ENCODE peak calls at places on chromosome 5, in eight cellular contexts. Y is right atrium auricular region; P is left lung; I is heart left ventricle; W is CD8-positive, alpha-beta T cell; C is adrenal gland; K is OCI-LY7; Z is cardiac muscle cell. Q is an unnamed sample. For H3K9me3, the result is how much of the 10 kb centered on the place peaks cover.

GRCh38 chr5:56607074-56607473 is 208.3 kb upstream of the MAP3K1 start:
- DNase-seq in Y (no peak), P (no peak), I (no peak), W (no peak), C (no peak), K (no peak), Z (no peak), Q (no peak)

GRCh38 chr5:71893451-71893850 is 174.4 kb downstream of the CARTPT start:
- DNase-seq in Y (no peak), P (no peak), I (no peak), W (no peak), C (no peak), K (no peak), Z (no peak), Q (no peak)

GRCh38 chr5:173094012-173094661 is 38.0 kb downstream of the CREBRF start:
- DNase-seq in Y (no peak), P (no peak), I (no peak), W (no peak), C (no peak), K (no peak), Z (peak), Q (no peak)

GRCh38 chr5:15904894-15905805 is 274.4 kb downstream of the MARCHF11 start:
- DNase-seq in Y (no peak), P (no peak), I (no peak), W (no peak), C (no peak), K (no peak), Z (peak), Q (no peak)

GRCh38 chr5:172556262-172556661 is 84.8 kb upstream of the NEURL1B start:
- DNase-seq in Y (no peak), P (no peak), I (no peak), W (no peak), C (peak), K (no peak), Z (no peak), Q (peak)

GRCh38 chr5:109350537-109351270 is 59.1 kb downstream of the PJA2 start:
- DNase-seq in Y (no peak), P (no peak), I (no peak), W (no peak), C (no peak), K (no peak), Z (peak), Q (no peak)

GRCh38 chr5:71830626-71831539 is 111.8 kb downstream of the CARTPT start:
- DNase-seq in Y (peak), P (no peak), I (peak), W (no peak), C (peak), K (no peak), Z (peak), Q (peak)

GRCh38 chr5:32865475-32865874 is 154.4 kb downstream of the NPR3 start:
- DNase-seq in Y (no peak), P (no peak), I (no peak), W (no peak), C (no peak), K (no peak), Z (no peak), Q (no peak)

GRCh38 chr5:108818613-108819272 is 71.0 kb downstream of the FER start:
- DNase-seq in Y (no peak), P (no peak), I (no peak), W (no peak), C (no peak), K (no peak), Z (peak), Q (no peak)

GRCh38 chr5:997001-997474 is 11.6 kb upstream of the NKD2 start:
- DNase-seq in Y (no peak), P (peak), I (peak), W (no peak), C (peak), K (no peak), Z (peak), Q (peak)

GRCh38 chr5:91301459-91301858 is 81.7 kb downstream of the ARRDC3 start:
- DNase-seq in Y (no peak), P (no peak), I (no peak), W (no peak), C (no peak), K (no peak), Z (peak), Q (no peak)

GRCh38 chr5:103428411-103428871 is 134.1 kb downstream of the NUDT12 start:
- DNase-seq in Y (no peak), P (peak), I (peak), W (no peak), C (no peak), K (no peak), Z (peak), Q (peak)

GRCh38 chr5:143119301-143119769 is 284.2 kb downstream of the NR3C1 start:
- DNase-seq in Y (no peak), P (no peak), I (no peak), W (no peak), C (no peak), K (peak), Z (no peak), Q (no peak)

GRCh38 chr5:127838661-127839060 is 135.5 kb downstream of the CCDC192 start:
- DNase-seq in Y (no peak), P (no peak), I (no peak), W (no peak), C (peak), K (no peak), Z (peak), Q (no peak)

GRCh38 chr5:173327948-173328895 is at the start of gene STC2:
- DNase-seq in Y (peak), P (peak), I (peak), W (no peak), C (peak), K (no peak), Z (peak), Q (peak)

GRCh38 chr5:35030426-35030825 is 17.3 kb downstream of the AGXT2 start:
- DNase-seq in Y (no peak), P (no peak), I (no peak), W (no peak), C (no peak), K (no peak), Z (no peak), Q (no peak)

GRCh38 chr5:33343661-33344327 is 97.0 kb upstream of the TARS1 start:
- DNase-seq in Y (no peak), P (no peak), I (no peak), W (no peak), C (no peak), K (no peak), Z (peak), Q (no peak)

GRCh38 chr5:96084874-96085545 is 123.4 kb upstream of the ELL2 start:
- DNase-seq in Y (no peak), P (no peak), I (no peak), W (no peak), C (no peak), K (no peak), Z (no peak), Q (no peak)

GRCh38 chr5:133831506-133832224 is 136.8 kb downstream of the C5orf15 start:
- DNase-seq in Y (no peak), P (no peak), I (no peak), W (no peak), C (no peak), K (no peak), Z (peak), Q (no peak)

GRCh38 chr5:103886826-103887225 is 324.2 kb upstream of the NUDT12 start:
- DNase-seq in Y (no peak), P (no peak), I (no peak), W (no peak), C (no peak), K (no peak), Z (no peak), Q (no peak)

GRCh38 chr5:5767286-5767928 is 344.9 kb downstream of the ICE1 start:
- DNase-seq in Y (no peak), P (no peak), I (peak), W (no peak), C (peak), K (no peak), Z (no peak), Q (peak)

GRCh38 chr5:119382167-119382566 is 26.3 kb downstream of the TNFAIP8 start:
- DNase-seq in Y (no peak), P (no peak), I (no peak), W (no peak), C (no peak), K (no peak), Z (no peak), Q (no peak)

GRCh38 chr5:41641621-41642020 is 131.2 kb upstream of the PLCXD3 start:
- DNase-seq in Y (no peak), P (no peak), I (no peak), W (no peak), C (no peak), K (no peak), Z (peak), Q (no peak)

GRCh38 chr5:116795189-116795588 is 220.6 kb upstream of the SEMA6A start:
- DNase-seq in Y (no peak), P (no peak), I (no peak), W (no peak), C (no peak), K (no peak), Z (no peak), Q (no peak)

GRCh38 chr5:109863752-109864151 is 174.0 kb downstream of the MAN2A1 start:
- DNase-seq in Y (no peak), P (no peak), I (no peak), W (no peak), C (no peak), K (no peak), Z (peak), Q (no peak)

GRCh38 chr5:139495644-139496435 is 13.3 kb upstream of the STING1 start:
- DNase-seq in Y (no peak), P (no peak), I (no peak), W (no peak), C (no peak), K (no peak), Z (peak), Q (no peak)

GRCh38 chr5:72653586-72653985 is 146.4 kb upstream of the ZNF366 start:
- DNase-seq in Y (no peak), P (no peak), I (no peak), W (no peak), C (no peak), K (no peak), Z (no peak), Q (no peak)

GRCh38 chr5:162657076-162657475 is 589.5 kb downstream of the GABRG2 start:
- DNase-seq in Y (no peak), P (no peak), I (no peak), W (no peak), C (no peak), K (no peak), Z (no peak), Q (no peak)

GRCh38 chr5:1780621-1780945 is 19.1 kb downstream of the MRPL36 start:
- DNase-seq in Y (no peak), P (no peak), I (no peak), W (no peak), C (no peak), K (no peak), Z (peak), Q (no peak)

GRCh38 chr5:141514330-141515111 is 25.6 kb downstream of the PCDHGC5 start:
- DNase-seq in Y (no peak), P (no peak), I (no peak), W (no peak), C (no peak), K (peak), Z (peak), Q (no peak)

DNA sequence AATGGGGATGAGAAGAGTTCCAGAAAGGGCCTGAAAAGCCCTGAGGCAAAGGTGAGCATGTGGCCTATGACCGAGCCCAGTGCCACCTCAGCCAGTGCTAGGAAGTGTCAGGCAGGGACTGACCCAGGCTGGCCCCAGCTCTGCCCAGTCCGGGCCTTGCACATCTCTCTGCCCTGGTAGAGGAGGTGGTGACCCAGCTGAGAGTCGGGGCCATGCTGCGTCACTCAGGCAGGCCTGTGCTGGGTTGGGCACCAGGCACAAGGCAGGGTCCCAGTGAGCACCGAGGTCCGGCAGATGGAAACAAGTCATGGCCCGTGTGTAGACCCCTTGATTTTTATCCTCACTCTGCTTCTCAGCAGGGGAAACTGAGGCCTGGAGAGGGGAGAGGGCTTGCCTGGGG is 729 bp downstream of the CDHR2 start:
- DNase-seq in Y (no peak), P (no peak), I (no peak), W (no peak), C (no peak), K (no peak), Z (no peak), Q (no peak)
- H3K27ac ChIP-seq in Y (no peak), P (no peak), I (no peak), W (peak), C (no peak), K (no peak), Z (no peak), Q (no peak)

DNA sequence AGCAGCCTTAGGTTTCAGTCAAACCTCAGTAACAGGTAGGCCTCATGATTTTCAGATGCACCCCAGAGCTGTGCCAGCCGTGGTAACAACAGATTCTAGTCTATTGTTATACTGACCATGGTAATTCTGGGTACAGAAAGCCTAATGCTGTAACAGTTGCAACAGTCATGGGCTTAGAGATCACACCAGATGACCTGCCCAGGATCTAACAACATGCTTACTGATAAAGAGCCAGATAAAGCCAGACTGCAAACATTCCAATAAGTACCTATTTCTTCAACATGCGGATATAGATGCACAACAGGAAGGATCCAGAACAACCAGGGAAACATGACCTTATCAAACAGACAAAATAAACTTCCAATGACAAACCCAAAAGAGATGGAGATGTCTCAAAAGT is 42.8 kb downstream of the CERT1 start:
- DNase-seq in Y (no peak), P (no peak), I (no peak), W (no peak), C (no peak), K (no peak), Z (no peak), Q (no peak)
- H3K9me3 ChIP-seq in Y (under half), P (under half), I (under half), W (under half), C (under half), K (under half), Z (under half), Q (half or more)

GRCh38 chr5:168681556-168682183 is 102.5 kb upstream of the PANK3 start:
- DNase-seq in Y (peak), P (no peak), I (peak), W (no peak), C (peak), K (no peak), Z (peak), Q (peak)
- H3K27ac ChIP-seq in Y (peak), P (no peak), I (peak), W (no peak), C (peak), K (no peak), Z (peak), Q (peak)

DNA sequence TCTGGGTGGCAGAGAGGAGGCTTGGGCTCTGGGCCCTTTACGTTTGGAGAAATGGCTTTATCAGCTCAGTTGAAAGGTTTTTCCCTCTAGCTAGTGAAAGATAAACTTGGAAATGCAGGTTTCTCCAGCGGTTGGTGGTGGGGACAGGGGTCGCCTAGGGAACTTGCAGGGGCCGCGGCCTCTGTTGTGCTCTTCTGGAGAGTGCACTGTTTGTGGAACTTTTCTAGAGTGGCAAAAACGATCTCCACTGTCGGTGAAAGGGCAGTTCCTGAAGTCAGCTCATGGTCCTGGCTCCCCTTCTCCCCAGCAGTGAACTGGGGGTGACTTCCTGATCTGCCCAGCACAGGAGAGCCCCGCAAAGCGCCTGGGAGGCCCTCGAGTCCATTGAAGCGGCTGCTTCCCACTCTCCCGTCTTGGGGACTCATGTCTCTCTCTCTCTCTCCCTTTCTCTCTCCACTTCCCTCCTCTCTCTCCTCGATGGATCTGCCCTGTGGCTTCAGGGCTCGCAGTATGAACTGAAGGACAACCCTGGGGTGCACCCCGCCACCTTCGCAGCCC is 3.2 kb downstream of the IRX1 start:
- DNase-seq in Y (no peak), P (no peak), I (no peak), W (no peak), C (no peak), K (no peak), Z (no peak), Q (no peak)
- H3K9me3 ChIP-seq in Y (under half), P (under half), I (under half), W (under half), C (under half), K (under half), Z (under half), Q (under half)

DNA sequence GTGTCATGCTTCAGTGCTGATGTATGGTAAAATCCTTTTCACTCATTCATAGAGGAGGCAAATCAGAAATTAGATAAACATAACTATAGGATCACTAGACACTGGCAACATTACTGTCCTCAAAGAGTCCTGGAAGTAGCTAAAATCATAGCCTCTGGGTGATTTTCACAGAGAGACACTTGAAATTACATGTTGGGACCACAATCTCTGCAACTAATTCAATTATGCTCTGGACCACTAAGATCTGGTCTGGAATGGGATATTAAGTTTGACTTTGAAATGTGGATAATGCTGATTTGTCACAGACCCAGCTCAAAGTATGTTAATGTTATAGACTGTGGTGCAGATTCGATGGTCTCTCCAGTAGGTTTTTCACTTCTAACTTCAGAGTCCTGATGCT is 214.6 kb upstream of the CCNH start:
- DNase-seq in Y (no peak), P (no peak), I (no peak), W (no peak), C (no peak), K (no peak), Z (no peak), Q (no peak)
- H3K27ac ChIP-seq in Y (no peak), P (no peak), I (no peak), W (no peak), C (no peak), K (no peak), Z (no peak), Q (no peak)

GRCh38 chr5:3537942-3538341 is 57.7 kb upstream of the IRX1 start:
- DNase-seq in Y (no peak), P (no peak), I (no peak), W (no peak), C (no peak), K (no peak), Z (no peak), Q (no peak)
- H3K9me3 ChIP-seq in Y (under half), P (under half), I (under half), W (under half), C (under half), K (under half), Z (under half), Q (under half)

GRCh38 chr5:67974054-67974453 is 241.5 kb upstream of the PIK3R1 start:
- DNase-seq in Y (no peak), P (no peak), I (no peak), W (no peak), C (no peak), K (no peak), Z (no peak), Q (no peak)

GRCh38 chr5:67969176-67969575 is 246.4 kb upstream of the PIK3R1 start:
- DNase-seq in Y (no peak), P (no peak), I (no peak), W (no peak), C (no peak), K (no peak), Z (no peak), Q (no peak)

GRCh38 chr5:67969631-67970030 is 245.9 kb upstream of the PIK3R1 start:
- DNase-seq in Y (no peak), P (no peak), I (no peak), W (no peak), C (no peak), K (no peak), Z (no peak), Q (no peak)

GRCh38 chr5:67972027-67972822 is 243.3 kb upstream of the PIK3R1 start:
- DNase-seq in Y (no peak), P (no peak), I (no peak), W (no peak), C (no peak), K (no peak), Z (peak), Q (no peak)

DNA sequence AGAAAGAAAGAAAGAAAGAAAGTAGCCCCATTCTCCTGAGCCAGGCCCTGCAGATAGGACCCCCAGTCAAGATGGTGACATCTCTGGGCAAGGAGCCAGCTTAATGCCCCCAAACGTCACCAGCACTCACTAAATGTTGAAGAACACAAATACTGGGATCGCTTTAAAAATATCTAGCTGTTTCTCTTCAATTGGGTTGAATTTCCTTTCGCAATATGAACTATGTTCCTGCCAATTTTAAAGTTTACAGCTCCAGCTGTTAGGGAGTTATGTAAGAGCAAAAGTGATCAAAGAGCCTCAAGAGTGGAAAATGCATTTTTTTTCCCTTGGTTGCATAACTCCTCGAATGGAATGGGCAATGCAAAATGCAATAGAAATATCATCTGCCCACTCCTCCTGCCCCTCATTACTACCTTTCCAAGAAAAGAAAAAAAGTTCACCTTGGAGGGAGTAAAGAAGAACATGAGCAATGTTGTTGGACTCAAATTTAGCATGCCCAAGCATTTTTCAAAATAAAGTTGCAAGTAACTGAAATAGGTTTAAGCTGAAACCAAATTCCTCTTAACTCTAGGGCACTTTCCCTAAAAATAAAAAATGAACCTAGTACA is 244.2 kb upstream of the PIK3R1 start:
- DNase-seq in Y (no peak), P (no peak), I (no peak), W (no peak), C (no peak), K (no peak), Z (peak), Q (no peak)
- H3K27ac ChIP-seq in Y (peak), P (peak), I (peak), W (no peak), C (peak), K (no peak), Z (no peak), Q (peak)

DNA sequence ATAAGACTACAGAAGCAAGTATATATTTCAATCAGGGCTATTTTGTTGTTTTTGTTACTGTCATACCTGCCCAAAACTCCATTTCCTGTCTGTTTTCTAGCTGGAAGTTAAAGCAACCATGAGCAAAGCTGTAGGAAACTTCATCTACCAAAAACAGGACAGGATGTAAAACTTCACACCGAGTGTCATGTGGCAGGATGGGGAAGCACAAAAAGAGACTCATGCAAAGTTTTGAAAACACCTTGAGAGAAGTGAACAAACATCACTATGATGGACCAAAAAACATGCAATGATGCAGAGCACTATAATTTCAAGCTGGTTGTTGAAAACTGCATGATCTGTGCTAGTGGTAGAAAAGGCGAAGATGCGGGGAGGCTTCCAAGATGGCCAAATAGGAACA is 6.3 kb upstream of the GZMA start:
- DNase-seq in Y (no peak), P (no peak), I (no peak), W (no peak), C (no peak), K (no peak), Z (no peak), Q (no peak)
- H3K9me3 ChIP-seq in Y (under half), P (under half), I (under half), W (under half), C (under half), K (under half), Z (under half), Q (under half)

GRCh38 chr5:88092358-88092757 is 176.3 kb downstream of the TMEM161B start:
- DNase-seq in Y (no peak), P (no peak), I (no peak), W (no peak), C (no peak), K (no peak), Z (no peak), Q (no peak)
- H3K27ac ChIP-seq in Y (no peak), P (no peak), I (no peak), W (no peak), C (no peak), K (no peak), Z (no peak), Q (no peak)

GRCh38 chr5:153937661-153938060 is 101.0 kb downstream of the FAM114A2 start:
- DNase-seq in Y (no peak), P (no peak), I (no peak), W (no peak), C (no peak), K (no peak), Z (no peak), Q (no peak)
- H3K9me3 ChIP-seq in Y (under half), P (half or more), I (half or more), W (under half), C (under half), K (under half), Z (under half), Q (half or more)

Q was measured in left ventricle myocardium inferior.